ENCODE peak calls at places on chromosomes 5 and 9, in eight cellular contexts. Q is right cardiac atrium, H is anterior cingulate cortex, Z is HCT116, F is GM23248, L is NCI-H524, G is Calu3, X is naive B cell. D is an unnamed sample.

GRCh38 chr5:94709277-94709676 is 90.8 kb downstream of the SLF1 start:
- DNase-seq in X (no peak), Q (no peak), H (no peak), L (no peak), Z (no peak), G (no peak), F (no peak), D (no peak)

GRCh38 chr5:158753354-158753753 is 346.4 kb downstream of the EBF1 start:
- DNase-seq in X (peak; percentile 38), G (no peak), F (no peak), H (no peak), L (no peak), Q (no peak), Z (no peak), D (no peak)

GRCh38 chr9:113199683-113200329 is 21.3 kb downstream of the FKBP15 start:
- DNase-seq in H (no peak), X (no peak), Z (no peak), L (no peak), G (no peak), F (no peak), Q (no peak), D (no peak)

GRCh38 chr5:159680095-159680494 is 236.2 kb upstream of the ADRA1B start:
- DNase-seq in Q (no peak), Z (no peak), H (no peak), X (no peak), G (no peak), F (no peak), L (no peak), D (no peak)

GRCh38 chr5:122500245-122501086 is 188.4 kb downstream of the SNCAIP start:
- DNase-seq in G (peak; percentile 50), L (peak; percentile 40), Z (peak; percentile 38), F (peak; percentile 81), Q (peak; percentile 55), H (peak; percentile 12), X (peak; percentile 5), D (no peak)

GRCh38 chr9:32705059-32705458 is 69.6 kb upstream of the TAF1L start:
- DNase-seq in X (no peak), L (no peak), Z (no peak), Q (no peak), F (peak; percentile 62), G (peak; percentile 10), H (no peak), D (no peak)

GRCh38 chr5:180424094-180424493 is 70.1 kb upstream of the CNOT6 start:
- DNase-seq in F (peak; percentile 34), H (no peak), G (no peak), L (no peak), Q (no peak), Z (no peak), X (no peak), D (no peak)

GRCh38 chr9:4114569-4115505 is 185.0 kb downstream of the GLIS3 start:
- DNase-seq in H (no peak), G (peak; percentile 25), L (no peak), X (no peak), Q (peak; percentile 62), Z (no peak), F (peak; percentile 73), D (no peak)

GRCh38 chr9:10674586-10674985 is 61.8 kb upstream of the PTPRD start:
- DNase-seq in Z (no peak), G (no peak), H (no peak), F (no peak), Q (no peak), X (no peak), L (no peak), D (no peak)

GRCh38 chr9:126146254-126147145 is 180.1 kb upstream of the MVB12B start:
- DNase-seq in H (no peak), L (peak; percentile 90), G (peak; percentile 50), Z (no peak), X (peak; percentile 13), Q (no peak), F (peak; percentile 11), D (no peak)

GRCh38 chr5:50550274-50550673 is 109.2 kb upstream of the EMB start:
- DNase-seq in L (no peak), X (no peak), Z (no peak), H (no peak), Q (no peak), F (no peak), G (no peak), D (no peak)

GRCh38 chr9:100601216-100601615 is 23.3 kb downstream of the CAVIN4 start:
- DNase-seq in L (peak; percentile 84), Q (no peak), G (peak; percentile 55), X (no peak), H (peak; percentile 18), F (peak; percentile 84), Z (peak; percentile 61), D (peak; percentile 9)

GRCh38 chr5:1244976-1245375 is 19.8 kb downstream of the SLC6A18 start:
- DNase-seq in H (no peak), G (peak; percentile 39), L (peak; percentile 37), F (no peak), Z (no peak), Q (peak; percentile 11), X (no peak), D (no peak)

GRCh38 chr5:36156619-36157018 is 4.7 kb downstream of the SKP2 start:
- DNase-seq in Q (no peak), Z (no peak), G (no peak), F (peak; percentile 79), H (no peak), L (no peak), X (no peak), D (no peak)